ENCODE peak calls at places on chromosomes 5 and 9, in four cellular contexts. T is GM19239, M is retinal pigment epithelial cell, Y is EH. A is an unnamed sample.

GRCh38 chr9:111815200-111816070 is 20.7 kb upstream of the SHOC1 start:
- DNase-seq in T (no peak), M (no peak), Y (no peak), A (no peak)

GRCh38 chr5:79847561-79847960 is 143.5 kb downstream of the MTX3 start:
- DNase-seq in T (no peak), M (no peak), Y (no peak), A (no peak)

GRCh38 chr5:151770383-151771258 is 1.1 kb upstream of the G3BP1 start:
- DNase-seq in T (no peak), M (no peak), Y (peak), A (no peak)

GRCh38 chr5:19855929-19856328 is 132.1 kb downstream of the CDH18 start:
- DNase-seq in T (no peak), M (no peak), Y (peak), A (no peak)

GRCh38 chr5:148382961-148383360 is 797 bp upstream of the FBXO38 start:
- DNase-seq in T (no peak), M (no peak), Y (peak), A (no peak)

GRCh38 chr5:117454716-117455212 is 880.1 kb upstream of the SEMA6A start:
- DNase-seq in T (peak), M (no peak), Y (peak), A (no peak)

GRCh38 chr9:134968011-134968822 is 50.5 kb upstream of the FCN1 start:
- DNase-seq in T (no peak), M (no peak), Y (peak), A (no peak)

GRCh38 chr5:151107738-151108520 is 27.1 kb upstream of the TNIP1 start:
- DNase-seq in T (no peak), M (no peak), Y (peak), A (no peak)

GRCh38 chr9:81724242-81724889 is 35.0 kb upstream of the TLE1 start:
- DNase-seq in T (no peak), M (peak), Y (peak), A (no peak)

GRCh38 chr9:91036826-91037510 is 235.3 kb downstream of the SYK start:
- DNase-seq in T (no peak), M (peak), Y (peak), A (no peak)

GRCh38 chr5:159402328-159402727 is 72.0 kb upstream of the IL12B start:
- DNase-seq in T (no peak), M (no peak), Y (no peak), A (no peak)

GRCh38 chr5:59222687-59223511 is 640.0 kb downstream of the RAB3C start:
- DNase-seq in T (no peak), M (no peak), Y (peak), A (no peak)

GRCh38 chr9:33272061-33272460 is 7.2 kb downstream of the CHMP5 start:
- DNase-seq in T (no peak), M (no peak), Y (peak), A (no peak)

GRCh38 chr5:172644711-172645110 is 3.6 kb downstream of the NEURL1B start:
- DNase-seq in T (no peak), M (no peak), Y (no peak), A (no peak)

GRCh38 chr5:131986161-131986912 is 25.1 kb downstream of the ACSL6 start:
- DNase-seq in T (no peak), M (no peak), Y (no peak), A (no peak)

GRCh38 chr5:31066655-31067328 is 126.7 kb upstream of the CDH6 start:
- DNase-seq in T (no peak), M (peak), Y (peak), A (peak)

GRCh38 chr5:105903069-105903468 is 1767.7 kb downstream of the EFNA5 start:
- DNase-seq in T (no peak), M (no peak), Y (no peak), A (no peak)

GRCh38 chr5:173645437-173645807 is 29.0 kb upstream of the BOD1 start:
- DNase-seq in T (no peak), M (peak), Y (peak), A (no peak)

GRCh38 chr5:173925449-173926071 is 37.4 kb downstream of the CPEB4 start:
- DNase-seq in T (no peak), M (no peak), Y (peak), A (no peak)

GRCh38 chr5:130884033-130884432 is 281.0 kb downstream of the HINT1 start:
- DNase-seq in T (no peak), M (no peak), Y (no peak), A (no peak)

GRCh38 chr9:16213781-16214515 is 656.5 kb downstream of the BNC2 start:
- DNase-seq in T (no peak), M (no peak), Y (peak), A (peak)

GRCh38 chr5:177403194-177403825 is 2.8 kb upstream of the PFN3 start:
- DNase-seq in T (peak), M (no peak), Y (peak), A (no peak)

GRCh38 chr5:36240779-36241635 is 718 bp downstream of the NADK2 start:
- DNase-seq in T (peak), M (no peak), Y (peak), A (no peak)

GRCh38 chr5:108079754-108080153 is 302.1 kb downstream of the FBXL17 start:
- DNase-seq in T (no peak), M (peak), Y (peak), A (peak)

GRCh38 chr5:172144931-172145869 is 42.8 kb downstream of the STK10 start:
- DNase-seq in T (no peak), M (no peak), Y (no peak), A (no peak)

GRCh38 chr5:42423285-42424152 is at the start of gene GHR:
- DNase-seq in T (peak), M (peak), Y (peak), A (peak)

GRCh38 chr9:7560669-7561305 is 238.8 kb downstream of the DMAC1 start:
- DNase-seq in T (no peak), M (no peak), Y (no peak), A (no peak)

GRCh38 chr9:19782005-19782404 is 6.8 kb downstream of the SLC24A2 start:
- DNase-seq in T (no peak), M (no peak), Y (peak), A (no peak)

GRCh38 chr9:106307670-106308069 is 555.3 kb upstream of the ZNF462 start:
- DNase-seq in T (no peak), M (no peak), Y (no peak), A (no peak)

GRCh38 chr5:150461231-150461630 is 11.7 kb upstream of the RPS14 start:
- DNase-seq in T (peak), M (no peak), Y (no peak), A (no peak)

GRCh38 chr9:135029434-135029833 is 58.0 kb upstream of the OLFM1 start:
- DNase-seq in T (no peak), M (no peak), Y (no peak), A (no peak)

GRCh38 chr9:82549174-82549821 is 513.6 kb downstream of the RASEF start:
- DNase-seq in T (no peak), M (no peak), Y (no peak), A (no peak)

GRCh38 chr9:110282767-110283136 is 26.4 kb upstream of the TXN start:
- DNase-seq in T (no peak), M (no peak), Y (no peak), A (no peak)

GRCh38 chr9:84123648-84124406 is 143.2 kb downstream of the RMI1 start:
- DNase-seq in T (no peak), M (no peak), Y (no peak), A (no peak)

A was measured in GM04503.